ENCODE peak calls at places on chromosome 21, in four cellular contexts. H is K562, D is GM12891, I is H1. L is an unnamed sample.

GRCh38 chr21:40200962-40201361 is 333.7 kb downstream of the PCP4 start:
- DNase-seq in D (no peak), I (no peak), H (no peak), L (no peak)

GRCh38 chr21:17462276-17462981 is 50.4 kb upstream of the CXADR start:
- DNase-seq in I (no peak), H (no peak), D (no peak), L (no peak)

GRCh38 chr21:32732544-32732943 is 4.7 kb upstream of the SYNJ1 start:
- DNase-seq in H (no peak), D (no peak), I (no peak), L (no peak)

GRCh38 chr21:22758478-22758877 is 1760.3 kb downstream of the NCAM2 start:
- DNase-seq in D (no peak), H (no peak), I (no peak), L (no peak)

GRCh38 chr21:42565206-42565810 is 51.7 kb downstream of the SLC37A1 start:
- DNase-seq in I (no peak), D (no peak), H (no peak), L (no peak)

GRCh38 chr21:31730687-31731111 is 1.2 kb downstream of the SCAF4 start:
- DNase-seq in H (peak; percentile 59), I (peak; percentile 79), D (no peak), L (no peak)

GRCh38 chr21:38913120-38913975 is 107.6 kb downstream of the ETS2 start:
- DNase-seq in I (peak; percentile 80), D (no peak), H (peak; percentile 49), L (no peak)

GRCh38 chr21:32532636-32533035 is 52.7 kb downstream of the TCP10L start:
- DNase-seq in H (no peak), D (no peak), I (no peak), L (no peak)

GRCh38 chr21:9837946-9838801 is 683.2 kb upstream of the TPTE start:
- DNase-seq in D (no peak), H (peak; percentile 90), I (no peak), L (no peak)

GRCh38 chr21:42117229-42118048 is 46.3 kb downstream of the UMODL1 start:
- DNase-seq in D (peak; percentile 57), I (peak; percentile 93), H (peak; percentile 79), L (peak; percentile 53)

GRCh38 chr21:42425603-42425985 is 21.9 kb downstream of the UBASH3A start:
- DNase-seq in D (no peak), H (no peak), I (no peak), L (no peak)

GRCh38 chr21:39979321-39979720 is 112.1 kb downstream of the PCP4 start:
- DNase-seq in D (no peak), I (no peak), H (no peak), L (no peak)

GRCh38 chr21:16713331-16714114 is 799.3 kb upstream of the CXADR start:
- DNase-seq in H (no peak), D (no peak), I (no peak), L (no peak)

GRCh38 chr21:41411449-41412089 is 14.5 kb upstream of the MX1 start:
- DNase-seq in H (peak; percentile 17), D (no peak), I (peak; percentile 60), L (no peak)

GRCh38 chr21:32055305-32055704 is 182.5 kb downstream of the HUNK start:
- DNase-seq in D (no peak), I (no peak), H (no peak), L (no peak)

GRCh38 chr21:41671859-41672542 is 94.9 kb downstream of the RIPK4 start:
- DNase-seq in H (no peak), I (no peak), D (no peak), L (no peak)

GRCh38 chr21:34133802-34134201 is 60.4 kb downstream of the MRPS6 start:
- DNase-seq in D (no peak), I (no peak), H (no peak), L (no peak)

GRCh38 chr21:35827004-35827403 is 233.3 kb downstream of the SETD4 start:
- DNase-seq in I (no peak), D (no peak), H (no peak), L (no peak)

GRCh38 chr21:31557956-31558838 is 101.3 kb upstream of the SOD1 start:
- DNase-seq in D (no peak), H (no peak), I (peak; percentile 83), L (no peak)

GRCh38 chr21:36369064-36369685 is 16.0 kb upstream of the CHAF1B start:
- DNase-seq in D (no peak), I (no peak), H (no peak), L (no peak)

GRCh38 chr21:16912075-16912474 is 600.8 kb upstream of the CXADR start:
- DNase-seq in D (no peak), I (no peak), H (no peak), L (no peak)

GRCh38 chr21:29182674-29183073 is 52.2 kb downstream of the MAP3K7CL start:
- DNase-seq in I (no peak), D (no peak), H (no peak), L (no peak)

GRCh38 chr21:29184047-29184446 is 53.6 kb downstream of the MAP3K7CL start:
- DNase-seq in H (no peak), D (no peak), I (no peak), L (no peak)

GRCh38 chr21:29185633-29186032 is 55.2 kb downstream of the MAP3K7CL start:
- DNase-seq in D (no peak), I (no peak), H (no peak), L (no peak)

GRCh38 chr21:29186246-29186645 is 55.8 kb downstream of the MAP3K7CL start:
- DNase-seq in I (no peak), D (no peak), H (no peak), L (no peak)

DNA sequence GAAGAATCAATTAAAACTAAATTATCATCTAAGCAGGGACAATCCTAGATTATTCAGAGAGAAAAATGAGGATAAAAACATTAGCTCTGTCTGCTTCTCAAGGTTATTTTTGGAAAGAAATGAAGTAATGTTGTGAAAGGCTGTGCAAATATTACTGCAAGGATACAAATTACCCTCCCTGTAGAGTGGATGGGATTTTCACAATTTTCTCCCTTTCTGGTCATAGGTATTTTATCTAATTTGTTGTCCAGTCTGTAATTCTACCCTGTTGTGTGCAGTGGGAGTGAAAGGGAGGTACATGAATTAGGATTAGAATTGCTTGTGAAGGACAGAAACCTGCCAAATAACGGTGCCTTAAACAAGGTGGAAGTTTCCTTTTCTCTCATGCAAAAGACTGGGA is 54.7 kb downstream of the MAP3K7CL start:
- DNase-seq in D (no peak), I (no peak), H (no peak), L (no peak)
- TF ChIP-seq POLR2AphosphoS5 in D (no peak), I (no peak), H (no peak), L (no peak)

GRCh38 chr21:15210235-15210678 is 145.5 kb upstream of the NRIP1 start:
- DNase-seq in H (peak; percentile 41), D (no peak), I (no peak), L (no peak)
- TF ChIP-seq POLR2A in H (no peak), D (no peak), I (no peak), L (no peak)

GRCh38 chr21:44471341-44471740 is 16.0 kb downstream of the LRRC3 start:
- DNase-seq in H (no peak), D (no peak), I (no peak), L (no peak)
- TF ChIP-seq TAF1 in H (no peak), D (no peak), I (no peak), L (no peak)

GRCh38 chr21:37636152-37636860 is 269.7 kb downstream of the DYRK1A start:
- DNase-seq in H (no peak), I (no peak), D (no peak), L (no peak)
- TF ChIP-seq POLR2AphosphoS5 in H (no peak), I (no peak), D (no peak), L (no peak)

DNA sequence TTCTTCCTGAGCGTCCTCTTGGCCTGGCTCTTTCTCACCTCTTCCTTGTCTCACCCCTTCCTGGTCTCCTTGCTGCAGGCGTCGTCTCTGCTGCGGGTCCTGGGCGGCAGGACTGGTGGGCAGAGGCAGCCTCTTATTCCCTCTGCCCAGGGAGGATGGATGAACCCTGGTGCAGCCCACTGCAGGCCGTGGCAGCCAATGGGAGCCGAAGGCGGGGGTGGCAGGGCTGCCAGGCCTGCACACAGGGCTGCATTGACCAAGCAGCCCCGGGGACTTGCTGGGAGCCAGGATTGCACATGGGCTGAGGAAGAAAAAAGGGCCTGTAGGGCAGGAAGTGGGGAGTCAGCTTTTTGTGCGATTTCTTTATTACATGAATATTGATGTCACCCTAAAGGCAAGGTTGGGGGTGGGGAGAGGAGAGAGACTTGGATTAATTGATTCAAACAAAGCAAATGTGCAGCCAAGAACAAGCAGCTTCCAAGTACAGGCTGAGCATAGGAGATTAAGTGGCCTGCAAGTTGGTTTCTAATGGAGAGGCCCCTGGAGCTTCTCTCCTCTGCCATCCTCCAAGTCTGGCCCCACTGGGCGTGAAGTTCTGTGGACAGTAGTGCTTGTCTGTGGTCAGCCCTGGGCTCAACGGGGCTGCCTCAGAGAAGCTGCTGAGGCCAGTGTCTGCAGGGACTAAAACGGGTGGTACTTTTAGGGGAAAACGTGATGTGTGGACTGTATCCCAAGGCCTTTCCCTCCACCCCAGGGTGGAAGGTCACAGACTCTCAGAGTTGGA is at the start of gene S100B:
- DNase-seq in H (no peak), D (no peak), I (peak; percentile 63), L (no peak)
- TF ChIP-seq POLR2A in H (no peak), D (no peak), I (no peak), L (no peak)